ENCODE peak calls at places on chromosome 6, in eight cellular contexts. M is left cardiac atrium; Q is COLO829; S is T-helper 2 cell; Z is EL; Y is RWPE1; N is dermis microvascular lymphatic vessel endothelial cell; D is activated T-cell treated with anti-CD3 and anti-CD28 coated beads, Interleukin-2, amount 50 U/mL, for 48 hours. X is an unnamed sample.

GRCh38 chr6:131062245-131063027 is 609 bp downstream of the EPB41L2 start:
- DNase-seq in S (no peak), D (peak; percentile 42), M (peak; percentile 45), Y (peak; percentile 19), Q (peak; percentile 6), Z (peak; percentile 39), N (no peak), X (peak; percentile 79)

GRCh38 chr6:134647861-134648260 is 302.0 kb downstream of the ALDH8A1 start:
- DNase-seq in Q (peak; percentile 19), Y (no peak), Z (peak; percentile 45), S (no peak), N (peak; percentile 27), M (no peak), D (no peak), X (no peak)

GRCh38 chr6:138155443-138155842 is 6.3 kb upstream of the ARFGEF3 start:
- DNase-seq in Q (no peak), D (no peak), S (no peak), N (no peak), M (no peak), Y (no peak), Z (no peak), X (no peak)

GRCh38 chr6:79604583-79605037 is 26.5 kb upstream of the SH3BGRL2 start:
- DNase-seq in Z (peak; percentile 69), Q (no peak), D (no peak), S (no peak), Y (no peak), M (no peak), N (no peak), X (no peak)

GRCh38 chr6:6886886-6887285 is 220.9 kb upstream of the RREB1 start:
- DNase-seq in S (no peak), Y (no peak), Q (no peak), D (no peak), Z (no peak), N (no peak), M (no peak), X (no peak)

GRCh38 chr6:117908246-117909107 is 1.4 kb downstream of the SLC35F1 start:
- DNase-seq in Q (no peak), S (no peak), Z (no peak), D (peak; percentile 20), N (no peak), M (peak; percentile 13), Y (no peak), X (peak; percentile 58)

GRCh38 chr6:108403260-108403659 is 108.4 kb downstream of the AFG1L start:
- DNase-seq in D (no peak), M (no peak), Y (no peak), S (no peak), Q (no peak), N (no peak), Z (no peak), X (no peak)

GRCh38 chr6:73854998-73855718 is 159.2 kb downstream of the CD109 start:
- DNase-seq in D (no peak), M (no peak), S (no peak), Q (peak; percentile 5), Z (peak; percentile 67), N (peak; percentile 42), Y (peak; percentile 29), X (no peak)

GRCh38 chr6:134619789-134620188 is 301.9 kb upstream of the SGK1 start:
- DNase-seq in M (no peak), Q (no peak), N (no peak), Y (peak; percentile 42), D (no peak), S (no peak), Z (peak; percentile 69), X (no peak)

GRCh38 chr6:163438940-163439335 is 24.4 kb downstream of the QKI start:
- DNase-seq in N (no peak), M (peak; percentile 65), D (peak; percentile 29), Y (no peak), Z (no peak), S (no peak), Q (no peak), X (peak; percentile 52)

GRCh38 chr6:36545767-36546663 is 1.3 kb downstream of the STK38 start:
- DNase-seq in Q (peak; percentile 45), S (no peak), D (peak; percentile 53), Z (peak; percentile 43), M (no peak), Y (peak; percentile 28), N (no peak), X (no peak)

X was measured in kidney.